ENCODE peak calls at places on chromosomes 11 and 22, in five cellular contexts. One of them, this sample, is unnamed.
A peak's percentile ranks its signal among the peaks of the same experiment; 100 is the strongest.

GRCh38 chr11:44305643-44306468 is 4.1 kb downstream of the ALX4 start:
- DNase-seq in astrocyte of the spinal cord: no peak
- DNase-seq in stimulated activated CD4-positive, alpha-beta T cell treated with anti-CD3 and anti-CD28 coated beads, Interleukin-15, amount 100 ng/mL, for 1 hour: no peak
- DNase-seq in CD8-positive, alpha-beta memory T cell: no peak
- DNase-seq in naive thymus-derived CD4-positive, alpha-beta T cell: peak; percentile 46
- DNase-seq in this sample: no peak

GRCh38 chr22:44363214-44363979 is 50.6 kb upstream of the SHISAL1 start:
- DNase-seq in astrocyte of the spinal cord: peak; percentile 95
- DNase-seq in stimulated activated CD4-positive, alpha-beta T cell treated with anti-CD3 and anti-CD28 coated beads, Interleukin-15, amount 100 ng/mL, for 1 hour: no peak
- DNase-seq in CD8-positive, alpha-beta memory T cell: no peak
- DNase-seq in naive thymus-derived CD4-positive, alpha-beta T cell: no peak
- DNase-seq in this sample: no peak

GRCh38 chr11:96465537-96465936 is 75.7 kb downstream of the JRKL start:
- DNase-seq in astrocyte of the spinal cord: no peak
- DNase-seq in stimulated activated CD4-positive, alpha-beta T cell treated with anti-CD3 and anti-CD28 coated beads, Interleukin-15, amount 100 ng/mL, for 1 hour: no peak
- DNase-seq in CD8-positive, alpha-beta memory T cell: no peak
- DNase-seq in naive thymus-derived CD4-positive, alpha-beta T cell: no peak
- DNase-seq in this sample: no peak

GRCh38 chr22:23251445-23252093 is 71.3 kb downstream of the BCR start:
- DNase-seq in astrocyte of the spinal cord: no peak
- DNase-seq in stimulated activated CD4-positive, alpha-beta T cell treated with anti-CD3 and anti-CD28 coated beads, Interleukin-15, amount 100 ng/mL, for 1 hour: no peak
- DNase-seq in CD8-positive, alpha-beta memory T cell: no peak
- DNase-seq in naive thymus-derived CD4-positive, alpha-beta T cell: no peak
- DNase-seq in this sample: no peak

GRCh38 chr11:92667446-92668165 is 301.8 kb upstream of the MTNR1B start:
- DNase-seq in astrocyte of the spinal cord: no peak
- DNase-seq in stimulated activated CD4-positive, alpha-beta T cell treated with anti-CD3 and anti-CD28 coated beads, Interleukin-15, amount 100 ng/mL, for 1 hour: no peak
- DNase-seq in CD8-positive, alpha-beta memory T cell: no peak
- DNase-seq in naive thymus-derived CD4-positive, alpha-beta T cell: no peak
- DNase-seq in this sample: no peak

GRCh38 chr11:69129647-69130046 is 26.1 kb upstream of the SMIM38 start:
- DNase-seq in astrocyte of the spinal cord: no peak
- DNase-seq in stimulated activated CD4-positive, alpha-beta T cell treated with anti-CD3 and anti-CD28 coated beads, Interleukin-15, amount 100 ng/mL, for 1 hour: no peak
- DNase-seq in CD8-positive, alpha-beta memory T cell: no peak
- DNase-seq in naive thymus-derived CD4-positive, alpha-beta T cell: no peak
- DNase-seq in this sample: no peak

GRCh38 chr11:10488581-10489443 is 33.7 kb downstream of the AMPD3 start:
- DNase-seq in astrocyte of the spinal cord: no peak
- DNase-seq in stimulated activated CD4-positive, alpha-beta T cell treated with anti-CD3 and anti-CD28 coated beads, Interleukin-15, amount 100 ng/mL, for 1 hour: no peak
- DNase-seq in CD8-positive, alpha-beta memory T cell: no peak
- DNase-seq in naive thymus-derived CD4-positive, alpha-beta T cell: no peak
- DNase-seq in this sample: peak; percentile 94

GRCh38 chr11:134170909-134171281 is 52.9 kb downstream of the NCAPD3 start:
- DNase-seq in astrocyte of the spinal cord: no peak
- DNase-seq in stimulated activated CD4-positive, alpha-beta T cell treated with anti-CD3 and anti-CD28 coated beads, Interleukin-15, amount 100 ng/mL, for 1 hour: no peak
- DNase-seq in CD8-positive, alpha-beta memory T cell: no peak
- DNase-seq in naive thymus-derived CD4-positive, alpha-beta T cell: no peak
- DNase-seq in this sample: no peak

GRCh38 chr11:37184371-37184770 is 586.3 kb upstream of the RAG2 start:
- DNase-seq in astrocyte of the spinal cord: no peak
- DNase-seq in stimulated activated CD4-positive, alpha-beta T cell treated with anti-CD3 and anti-CD28 coated beads, Interleukin-15, amount 100 ng/mL, for 1 hour: no peak
- DNase-seq in CD8-positive, alpha-beta memory T cell: no peak
- DNase-seq in naive thymus-derived CD4-positive, alpha-beta T cell: no peak
- DNase-seq in this sample: no peak

GRCh38 chr11:46661836-46662235 is 38.6 kb downstream of the ARHGAP1 start:
- DNase-seq in astrocyte of the spinal cord: no peak
- DNase-seq in stimulated activated CD4-positive, alpha-beta T cell treated with anti-CD3 and anti-CD28 coated beads, Interleukin-15, amount 100 ng/mL, for 1 hour: no peak
- DNase-seq in CD8-positive, alpha-beta memory T cell: no peak
- DNase-seq in naive thymus-derived CD4-positive, alpha-beta T cell: no peak
- DNase-seq in this sample: no peak

GRCh38 chr11:76744186-76745058 is 38.7 kb upstream of the TSKU start:
- DNase-seq in astrocyte of the spinal cord: no peak
- DNase-seq in stimulated activated CD4-positive, alpha-beta T cell treated with anti-CD3 and anti-CD28 coated beads, Interleukin-15, amount 100 ng/mL, for 1 hour: no peak
- DNase-seq in CD8-positive, alpha-beta memory T cell: no peak
- DNase-seq in naive thymus-derived CD4-positive, alpha-beta T cell: no peak
- DNase-seq in this sample: no peak

GRCh38 chr11:29634248-29634647 is 382.6 kb downstream of the KCNA4 start:
- DNase-seq in astrocyte of the spinal cord: no peak
- DNase-seq in stimulated activated CD4-positive, alpha-beta T cell treated with anti-CD3 and anti-CD28 coated beads, Interleukin-15, amount 100 ng/mL, for 1 hour: no peak
- DNase-seq in CD8-positive, alpha-beta memory T cell: no peak
- DNase-seq in naive thymus-derived CD4-positive, alpha-beta T cell: no peak
- DNase-seq in this sample: no peak

GRCh38 chr11:123973816-123974215 is 3.8 kb downstream of the OR10S1 start:
- DNase-seq in astrocyte of the spinal cord: peak; percentile 79
- DNase-seq in stimulated activated CD4-positive, alpha-beta T cell treated with anti-CD3 and anti-CD28 coated beads, Interleukin-15, amount 100 ng/mL, for 1 hour: no peak
- DNase-seq in CD8-positive, alpha-beta memory T cell: no peak
- DNase-seq in naive thymus-derived CD4-positive, alpha-beta T cell: no peak
- DNase-seq in this sample: no peak

GRCh38 chr11:43984519-43985385 is 42.3 kb downstream of the C11orf96 start:
- DNase-seq in astrocyte of the spinal cord: no peak
- DNase-seq in stimulated activated CD4-positive, alpha-beta T cell treated with anti-CD3 and anti-CD28 coated beads, Interleukin-15, amount 100 ng/mL, for 1 hour: no peak
- DNase-seq in CD8-positive, alpha-beta memory T cell: no peak
- DNase-seq in naive thymus-derived CD4-positive, alpha-beta T cell: no peak
- DNase-seq in this sample: no peak

GRCh38 chr11:103367650-103368049 is 258.4 kb downstream of the DYNC2H1 start:
- DNase-seq in astrocyte of the spinal cord: no peak
- DNase-seq in stimulated activated CD4-positive, alpha-beta T cell treated with anti-CD3 and anti-CD28 coated beads, Interleukin-15, amount 100 ng/mL, for 1 hour: no peak
- DNase-seq in CD8-positive, alpha-beta memory T cell: no peak
- DNase-seq in naive thymus-derived CD4-positive, alpha-beta T cell: no peak
- DNase-seq in this sample: no peak

GRCh38 chr22:42947211-42947990 is 67.5 kb downstream of the PACSIN2 start:
- DNase-seq in astrocyte of the spinal cord: no peak
- DNase-seq in stimulated activated CD4-positive, alpha-beta T cell treated with anti-CD3 and anti-CD28 coated beads, Interleukin-15, amount 100 ng/mL, for 1 hour: no peak
- DNase-seq in CD8-positive, alpha-beta memory T cell: no peak
- DNase-seq in naive thymus-derived CD4-positive, alpha-beta T cell: no peak
- DNase-seq in this sample: no peak

GRCh38 chr11:10975287-10975721 is 117.5 kb upstream of the ZBED5 start:
- DNase-seq in astrocyte of the spinal cord: no peak
- DNase-seq in stimulated activated CD4-positive, alpha-beta T cell treated with anti-CD3 and anti-CD28 coated beads, Interleukin-15, amount 100 ng/mL, for 1 hour: no peak
- DNase-seq in CD8-positive, alpha-beta memory T cell: no peak
- DNase-seq in naive thymus-derived CD4-positive, alpha-beta T cell: no peak
- DNase-seq in this sample: no peak

GRCh38 chr22:46033256-46034200 is 56.6 kb upstream of the WNT7B start:
- DNase-seq in astrocyte of the spinal cord: no peak
- DNase-seq in stimulated activated CD4-positive, alpha-beta T cell treated with anti-CD3 and anti-CD28 coated beads, Interleukin-15, amount 100 ng/mL, for 1 hour: no peak
- DNase-seq in CD8-positive, alpha-beta memory T cell: no peak
- DNase-seq in naive thymus-derived CD4-positive, alpha-beta T cell: no peak
- DNase-seq in this sample: no peak

GRCh38 chr22:47401976-47402770 is 639.7 kb downstream of the TBC1D22A start:
- DNase-seq in astrocyte of the spinal cord: no peak
- DNase-seq in stimulated activated CD4-positive, alpha-beta T cell treated with anti-CD3 and anti-CD28 coated beads, Interleukin-15, amount 100 ng/mL, for 1 hour: no peak
- DNase-seq in CD8-positive, alpha-beta memory T cell: no peak
- DNase-seq in naive thymus-derived CD4-positive, alpha-beta T cell: no peak
- DNase-seq in this sample: no peak

GRCh38 chr11:47879259-47880184 is 31.4 kb upstream of the NUP160 start:
- DNase-seq in astrocyte of the spinal cord: no peak
- DNase-seq in stimulated activated CD4-positive, alpha-beta T cell treated with anti-CD3 and anti-CD28 coated beads, Interleukin-15, amount 100 ng/mL, for 1 hour: no peak
- DNase-seq in CD8-positive, alpha-beta memory T cell: no peak
- DNase-seq in naive thymus-derived CD4-positive, alpha-beta T cell: no peak
- DNase-seq in this sample: no peak

GRCh38 chr11:78570031-78570430 is 4.6 kb downstream of the NARS2 start:
- DNase-seq in astrocyte of the spinal cord: no peak
- DNase-seq in stimulated activated CD4-positive, alpha-beta T cell treated with anti-CD3 and anti-CD28 coated beads, Interleukin-15, amount 100 ng/mL, for 1 hour: no peak
- DNase-seq in CD8-positive, alpha-beta memory T cell: no peak
- DNase-seq in naive thymus-derived CD4-positive, alpha-beta T cell: no peak
- DNase-seq in this sample: no peak

GRCh38 chr11:2212411-2213251 is 41.0 kb upstream of the TH start:
- DNase-seq in astrocyte of the spinal cord: no peak
- DNase-seq in stimulated activated CD4-positive, alpha-beta T cell treated with anti-CD3 and anti-CD28 coated beads, Interleukin-15, amount 100 ng/mL, for 1 hour: no peak
- DNase-seq in CD8-positive, alpha-beta memory T cell: no peak
- DNase-seq in naive thymus-derived CD4-positive, alpha-beta T cell: peak; percentile 18
- DNase-seq in this sample: peak; percentile 91

GRCh38 chr11:126416542-126417090 is 61.1 kb downstream of the ST3GAL4 start:
- DNase-seq in astrocyte of the spinal cord: peak; percentile 85
- DNase-seq in stimulated activated CD4-positive, alpha-beta T cell treated with anti-CD3 and anti-CD28 coated beads, Interleukin-15, amount 100 ng/mL, for 1 hour: peak; percentile 56
- DNase-seq in CD8-positive, alpha-beta memory T cell: peak; percentile 50
- DNase-seq in naive thymus-derived CD4-positive, alpha-beta T cell: peak; percentile 71
- DNase-seq in this sample: no peak